ENCODE peak calls at places on chromosomes 5 and 9, in six cellular contexts. Q is GDM1; X is foreskin fibroblast; E is EL; V is activated CD4-positive, alpha-beta memory T cell treated with anti-CD3 and anti-CD28 coated beads, Interleukin-2, amount 10 ng/mL, durations not matched to agents 7 days and 5 days; U is LHCN-M2. P is an unnamed sample.

GRCh38 chr5:6505415-6505763 is 56.7 kb downstream of the UBE2QL1 start:
- DNase-seq in Q (no peak), X (no peak), E (no peak), V (no peak), U (no peak), P (no peak)

GRCh38 chr9:2053883-2054845 is 39.0 kb downstream of the SMARCA2 start:
- DNase-seq in Q (no peak), X (peak), E (peak), V (peak), U (peak), P (peak)

GRCh38 chr9:118222375-118222774 is 518.2 kb downstream of the TLR4 start:
- DNase-seq in Q (no peak), X (no peak), E (no peak), V (no peak), U (peak), P (no peak)

GRCh38 chr5:177354716-177355115 is 3.0 kb upstream of the RGS14 start:
- DNase-seq in Q (no peak), X (no peak), E (no peak), V (no peak), U (no peak), P (no peak)

GRCh38 chr9:121350993-121351561 is 19.0 kb downstream of the STOM start:
- DNase-seq in Q (no peak), X (peak), E (peak), V (no peak), U (peak), P (peak)

GRCh38 chr9:79975471-79976316 is 403.9 kb downstream of the TLE4 start:
- DNase-seq in Q (no peak), X (no peak), E (no peak), V (no peak), U (no peak), P (no peak)

GRCh38 chr5:151167022-151167421 is 9.4 kb upstream of the ANXA6 start:
- DNase-seq in Q (no peak), X (no peak), E (no peak), V (no peak), U (no peak), P (no peak)

GRCh38 chr5:14487896-14488570 is 93.6 kb upstream of the OTULINL start:
- DNase-seq in Q (no peak), X (no peak), E (no peak), V (no peak), U (no peak), P (no peak)

GRCh38 chr5:7586499-7586898 is 190.6 kb downstream of the ADCY2 start:
- DNase-seq in Q (no peak), X (no peak), E (no peak), V (no peak), U (no peak), P (no peak)

GRCh38 chr9:126853667-126854066 is 6.8 kb upstream of the ZBTB34 start:
- DNase-seq in Q (no peak), X (peak), E (peak), V (no peak), U (no peak), P (no peak)

GRCh38 chr5:81188962-81189361 is 44.2 kb upstream of the CKMT2 start:
- DNase-seq in Q (no peak), X (no peak), E (no peak), V (no peak), U (no peak), P (no peak)

GRCh38 chr9:122065923-122066629 is 27.0 kb downstream of the TTLL11 start:
- DNase-seq in Q (no peak), X (no peak), E (no peak), V (no peak), U (no peak), P (no peak)

GRCh38 chr9:134724231-134724911 is 82.8 kb downstream of the COL5A1 start:
- DNase-seq in Q (no peak), X (peak), E (peak), V (no peak), U (peak), P (no peak)

GRCh38 chr5:125485003-125485641 is 738.7 kb upstream of the ZNF608 start:
- DNase-seq in Q (no peak), X (peak), E (peak), V (no peak), U (peak), P (no peak)

GRCh38 chr9:35380016-35380415 is 109.9 kb upstream of the RUSC2 start:
- DNase-seq in Q (no peak), X (no peak), E (no peak), V (no peak), U (no peak), P (no peak)

GRCh38 chr9:114602620-114603019 is 8.5 kb upstream of the TMEM268 start:
- DNase-seq in Q (no peak), X (no peak), E (no peak), V (no peak), U (no peak), P (no peak)

GRCh38 chr9:21060919-21061561 is 16.7 kb downstream of the IFNB1 start:
- DNase-seq in Q (peak), X (peak), E (peak), V (peak), U (peak), P (peak)

GRCh38 chr5:42894057-42894456 is 82.4 kb upstream of the SELENOP start:
- DNase-seq in Q (no peak), X (peak), E (peak), V (no peak), U (peak), P (no peak)

GRCh38 chr9:28779240-28779639 is 1206.0 kb upstream of the C9orf72 start:
- DNase-seq in Q (no peak), X (peak), E (no peak), V (no peak), U (peak), P (no peak)

GRCh38 chr5:178207183-178207916 is 3.0 kb downstream of the HNRNPAB start:
- DNase-seq in Q (no peak), X (peak), E (peak), V (no peak), U (no peak), P (no peak)

GRCh38 chr5:63596254-63596653 is 366.0 kb downstream of the HTR1A start:
- DNase-seq in Q (no peak), X (no peak), E (no peak), V (no peak), U (no peak), P (no peak)

P was measured in activated CD8-positive, alpha-beta T cell treated with anti-CD3 and anti-CD28 coated beads, Interleukin-2, amount 10 ng/mL, durations not matched to agents 7 days and 5 days.